ENCODE peak calls at places on chromosomes 13 and 19, in six cellular contexts. E is H1, P is GM12891, I is K562, N is HepG2, S is GM12878. T is an unnamed sample.

GRCh38 chr19:342801-343421 is 1.7 kb downstream of the MIER2 start:
- DNase-seq in P (no peak), S (peak), E (no peak), I (peak), N (no peak), T (no peak)

GRCh38 chr13:79935121-79935520 is 405.8 kb downstream of the SPRY2 start:
- DNase-seq in I (no peak), P (no peak), E (no peak), S (no peak), N (no peak), T (no peak)

GRCh38 chr13:107284168-107284567 is 716.2 kb upstream of the ARGLU1 start:
- DNase-seq in S (no peak), N (no peak), E (no peak), I (no peak), P (no peak), T (no peak)

GRCh38 chr19:44890366-44891015 is 563 bp upstream of the TOMM40 start:
- DNase-seq in S (peak), I (peak), E (peak), P (peak), N (peak), T (peak)

GRCh38 chr19:29485293-29485692 is 40.5 kb upstream of the VSTM2B start:
- DNase-seq in E (no peak), S (no peak), N (no peak), P (no peak), I (no peak), T (no peak)

GRCh38 chr13:108087813-108088212 is 127.5 kb downstream of the LIG4 start:
- DNase-seq in N (no peak), E (no peak), P (no peak), S (no peak), I (no peak), T (no peak)

GRCh38 chr19:35716735-35716984 is 1.1 kb upstream of the KMT2B start:
- DNase-seq in I (no peak), P (no peak), N (no peak), E (no peak), S (no peak), T (no peak)

GRCh38 chr19:54309811-54310210 is 3.2 kb downstream of the LILRA5 start:
- DNase-seq in I (no peak), P (no peak), E (no peak), S (no peak), N (no peak), T (no peak)

GRCh38 chr13:113109151-113110047 is 3.8 kb downstream of the F7 start:
- DNase-seq in N (no peak), S (no peak), E (no peak), P (no peak), I (no peak), T (no peak)

GRCh38 chr19:19250196-19250801 is 22.8 kb downstream of the TM6SF2 start:
- DNase-seq in S (no peak), I (no peak), N (peak), P (no peak), E (no peak), T (no peak)

GRCh38 chr19:2381151-2381822 is 21.2 kb downstream of the TMPRSS9 start:
- DNase-seq in P (no peak), E (no peak), N (no peak), S (no peak), I (no peak), T (no peak)

GRCh38 chr13:113061796-113062425 is 43.7 kb upstream of the F7 start:
- DNase-seq in P (no peak), E (no peak), N (no peak), S (no peak), I (no peak), T (no peak)

GRCh38 chr13:77952737-77953136 is 34.1 kb upstream of the EDNRB start:
- DNase-seq in I (no peak), P (no peak), N (no peak), S (no peak), E (no peak), T (no peak)

GRCh38 chr19:38024991-38025716 is 118.1 kb downstream of the SIPA1L3 start:
- DNase-seq in P (no peak), I (peak), N (no peak), S (no peak), E (no peak), T (no peak)

GRCh38 chr19:30361721-30362120 is 10.5 kb upstream of the ZNF536 start:
- DNase-seq in N (peak), I (no peak), S (no peak), E (no peak), P (no peak), T (no peak)

GRCh38 chr13:27375686-27376326 is 48.6 kb upstream of the GTF3A start:
- DNase-seq in S (no peak), N (peak), P (peak), I (peak), E (no peak), T (no peak)

GRCh38 chr13:24308068-24308445 is 1.3 kb upstream of the C1QTNF9 start:
- DNase-seq in E (no peak), I (no peak), N (no peak), P (no peak), S (no peak), T (no peak)

GRCh38 chr19:48321622-48322591 is 3.4 kb upstream of the EMP3 start:
- DNase-seq in E (peak), I (peak), P (peak), N (peak), S (peak), T (peak)
- TF ChIP-seq POLR2A in E (peak), I (peak), P (peak), N (no peak), S (peak), T (peak)

GRCh38 chr13:25466880-25467279 is 95.1 kb downstream of the ATP8A2 start:
- DNase-seq in E (no peak), S (no peak), N (peak), P (no peak), I (no peak), T (no peak)
- TF ChIP-seq TAF1 in E (no peak), S (no peak), N (no peak), P (no peak), I (no peak), T (no peak)

GRCh38 chr19:10812902-10813404 is 23.1 kb downstream of the TMED1 start:
- DNase-seq in P (no peak), S (no peak), I (peak), N (no peak), E (no peak), T (no peak)
- TF ChIP-seq POLR2AphosphoS5 in P (no peak), S (no peak), I (no peak), N (no peak), E (no peak), T (no peak)

GRCh38 chr13:29594310-29594709 is 1.2 kb downstream of the SLC7A1 start:
- DNase-seq in N (peak), E (no peak), S (peak), I (peak), P (peak), T (peak)
- TF ChIP-seq POLR2A in N (peak), E (no peak), S (no peak), I (no peak), P (peak), T (no peak)

GRCh38 chr19:7260161-7260560 is 34.1 kb downstream of the INSR start:
- DNase-seq in I (no peak), N (no peak), S (no peak), E (no peak), P (no peak), T (no peak)

GRCh38 chr19:7258840-7259395 is 35.3 kb downstream of the INSR start:
- DNase-seq in N (no peak), P (no peak), S (no peak), I (no peak), E (no peak), T (no peak)

GRCh38 chr19:7255631-7256030 is 38.6 kb downstream of the INSR start:
- DNase-seq in S (no peak), N (no peak), I (no peak), P (no peak), E (no peak), T (no peak)

GRCh38 chr19:7257148-7258041 is 36.8 kb downstream of the INSR start:
- DNase-seq in I (peak), P (no peak), N (peak), E (no peak), S (no peak), T (no peak)

DNA sequence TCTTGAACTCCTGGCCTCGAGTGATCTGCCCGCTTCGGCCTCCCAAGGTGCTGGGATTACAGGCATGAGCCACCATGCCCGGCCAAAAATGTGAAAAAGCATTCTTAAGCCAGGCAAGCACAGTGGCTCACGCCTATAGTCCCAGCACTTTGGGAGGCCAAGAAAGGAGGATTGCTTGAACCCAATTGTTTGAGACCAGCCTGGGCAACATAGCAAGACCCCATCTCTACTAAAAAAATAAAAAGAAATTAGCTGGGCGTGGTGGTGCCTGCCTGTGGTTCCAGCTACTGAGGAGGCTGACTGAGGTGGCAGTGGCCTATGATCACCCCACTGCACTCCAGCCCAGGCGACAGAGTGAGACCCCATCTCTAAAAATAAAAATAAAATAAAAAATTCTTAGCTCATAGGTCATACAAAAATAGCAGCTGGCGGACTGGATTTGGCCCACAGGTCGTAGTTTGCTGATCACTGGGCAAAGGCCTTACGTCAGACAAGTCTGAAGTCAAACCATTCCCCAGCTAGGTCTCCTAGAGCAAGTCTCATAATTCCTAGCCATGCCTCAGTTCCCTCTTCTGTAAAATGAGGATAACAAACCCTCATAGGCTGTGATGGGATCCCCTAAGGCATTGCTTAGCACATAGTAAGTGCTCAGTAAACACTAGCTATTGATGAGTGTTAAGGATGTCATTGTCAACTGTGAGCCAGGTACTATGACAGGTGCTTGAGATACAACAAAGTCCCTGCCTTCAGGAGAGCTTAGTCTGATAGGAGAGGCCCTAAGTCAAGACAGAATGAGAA is 36.0 kb downstream of the INSR start:
- DNase-seq in I (no peak), P (no peak), E (no peak), N (no peak), S (no peak), T (no peak)
- TF ChIP-seq TAF1 in I (no peak), P (no peak), E (no peak), N (no peak), S (no peak), T (no peak)

GRCh38 chr19:48739400-48739825 is 997 bp downstream of the RASIP1 start:
- DNase-seq in P (no peak), S (no peak), E (no peak), N (no peak), I (peak), T (no peak)

GRCh38 chr19:48738557-48739399 is 1.6 kb downstream of the RASIP1 start:
- DNase-seq in I (peak), E (peak), P (peak), N (peak), S (peak), T (peak)

GRCh38 chr19:48741222-48741999 is 1.0 kb upstream of the RASIP1 start:
- DNase-seq in P (no peak), N (no peak), I (peak), S (no peak), E (no peak), T (no peak)

GRCh38 chr19:48739835-48740704 is at the start of gene RASIP1:
- DNase-seq in E (no peak), P (no peak), S (no peak), I (no peak), N (no peak), T (no peak)

GRCh38 chr19:48740705-48741030 is 258 bp upstream of the RASIP1 start:
- DNase-seq in I (peak), N (no peak), E (no peak), P (no peak), S (no peak), T (no peak)
- TF ChIP-seq POLR2AphosphoS5 in I (no peak), N (no peak), E (no peak), P (no peak), S (no peak), T (no peak)

GRCh38 chr13:20901668-20902437 is 693 bp downstream of the XPO4 start:
- DNase-seq in N (peak), P (peak), S (no peak), E (no peak), I (peak), T (peak)
- TF ChIP-seq POLR2A in N (no peak), P (no peak), S (no peak), E (no peak), I (peak), T (no peak)

DNA sequence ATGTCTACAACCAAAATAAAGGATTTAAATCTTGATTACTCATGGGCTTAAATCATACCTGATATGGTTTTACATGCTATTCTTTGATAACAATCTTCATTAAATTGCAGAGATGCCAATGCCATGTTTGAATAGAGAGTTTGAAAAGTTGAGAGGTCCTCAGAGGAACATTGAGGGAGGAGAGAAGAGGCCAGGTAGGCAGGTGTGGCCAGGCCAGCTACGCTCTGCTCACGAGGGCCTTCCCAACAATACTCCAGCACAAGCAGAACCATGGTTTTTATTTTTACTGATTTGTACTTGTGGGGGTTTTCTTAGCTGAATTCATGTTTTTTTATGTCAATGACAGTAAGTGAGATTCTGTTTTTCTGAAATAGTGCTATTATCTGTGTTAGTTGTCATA is 158.1 kb upstream of the RFC3 start:
- DNase-seq in N (no peak), E (no peak), I (no peak), P (no peak), S (no peak), T (no peak)
- TF ChIP-seq TAF1 in N (no peak), E (no peak), I (no peak), P (no peak), S (no peak), T (no peak)

GRCh38 chr19:49679832-49680472 is 2.9 kb downstream of the PRMT1 start:
- DNase-seq in P (no peak), I (no peak), E (no peak), S (no peak), N (no peak), T (no peak)

GRCh38 chr19:49678970-49679831 is 2.1 kb downstream of the PRMT1 start:
- DNase-seq in I (no peak), P (no peak), S (no peak), N (no peak), E (no peak), T (no peak)

GRCh38 chr19:49681830-49682229 is 4.8 kb downstream of the PRMT1 start:
- DNase-seq in N (no peak), S (no peak), I (no peak), P (no peak), E (no peak), T (no peak)

GRCh38 chr19:49682274-49682673 is 5.2 kb downstream of the PRMT1 start:
- DNase-seq in E (no peak), N (no peak), I (no peak), S (no peak), P (no peak), T (no peak)

GRCh38 chr19:49680473-49681351 is 3.6 kb downstream of the PRMT1 start:
- DNase-seq in S (no peak), I (peak), N (peak), P (peak), E (peak), T (peak)
- TF ChIP-seq POLR2AphosphoS5 in S (peak), I (no peak), N (no peak), P (no peak), E (peak), T (no peak)